ENCODE peak calls at places on chromosomes 12 and 14, in eight cellular contexts. W is CD8-positive, alpha-beta T cell; U is heart right ventricle; I is gastrocnemius medialis; E is CD8-positive, alpha-beta memory T cell; M is cardiac muscle cell; C is Karpas-422; J is endodermal cell. V is an unnamed sample. For H3K36me3, the result is how much of the 10 kb centered on the place peaks cover.

GRCh38 chr12:4881665-4882064 is 28.0 kb upstream of the KCNA1 start:
- DNase-seq in W (no peak), U (no peak), I (no peak), E (no peak), M (no peak), C (no peak), J (no peak), V (no peak)

GRCh38 chr12:57005980-57006808 is at the start of gene ZBTB39:
- DNase-seq in W (peak), U (peak), I (no peak), E (peak), M (peak), C (peak), J (peak), V (peak)

GRCh38 chr14:23147676-23148075 is 28.6 kb upstream of the CEBPE start:
- DNase-seq in W (no peak), U (no peak), I (peak), E (no peak), M (no peak), C (no peak), J (no peak), V (no peak)

GRCh38 chr12:34599530-34600513 is 577.5 kb downstream of the ALG10 start:
- DNase-seq in W (no peak), U (peak), I (no peak), E (no peak), M (no peak), C (no peak), J (peak), V (no peak)

GRCh38 chr12:3255071-3255470 is 177.9 kb downstream of the TSPAN9 start:
- DNase-seq in W (no peak), U (peak), I (peak), E (no peak), M (no peak), C (no peak), J (no peak), V (no peak)

GRCh38 chr14:68384335-68384734 is 408.5 kb downstream of the ZFP36L1 start:
- DNase-seq in W (no peak), U (peak), I (peak), E (no peak), M (no peak), C (no peak), J (no peak), V (no peak)

GRCh38 chr12:128951448-128951847 is 98.2 kb downstream of the GLT1D1 start:
- DNase-seq in W (no peak), U (no peak), I (no peak), E (no peak), M (no peak), C (peak), J (peak), V (no peak)

GRCh38 chr12:108237272-108237671 is 101.8 kb downstream of the CMKLR1 start:
- DNase-seq in W (no peak), U (no peak), I (no peak), E (no peak), M (no peak), C (peak), J (peak), V (peak)

GRCh38 chr14:72943876-72944430 is 17.7 kb downstream of the DCAF4 start:
- DNase-seq in W (no peak), U (no peak), I (no peak), E (no peak), M (no peak), C (peak), J (no peak), V (no peak)

GRCh38 chr14:104604461-104605449 is at the start of gene TMEM179:
- DNase-seq in W (no peak), U (no peak), I (no peak), E (no peak), M (peak), C (no peak), J (peak), V (peak)

GRCh38 chr12:86634706-86635410 is 378.7 kb upstream of the MGAT4C start:
- DNase-seq in W (no peak), U (no peak), I (no peak), E (no peak), M (no peak), C (no peak), J (no peak), V (no peak)

DNA sequence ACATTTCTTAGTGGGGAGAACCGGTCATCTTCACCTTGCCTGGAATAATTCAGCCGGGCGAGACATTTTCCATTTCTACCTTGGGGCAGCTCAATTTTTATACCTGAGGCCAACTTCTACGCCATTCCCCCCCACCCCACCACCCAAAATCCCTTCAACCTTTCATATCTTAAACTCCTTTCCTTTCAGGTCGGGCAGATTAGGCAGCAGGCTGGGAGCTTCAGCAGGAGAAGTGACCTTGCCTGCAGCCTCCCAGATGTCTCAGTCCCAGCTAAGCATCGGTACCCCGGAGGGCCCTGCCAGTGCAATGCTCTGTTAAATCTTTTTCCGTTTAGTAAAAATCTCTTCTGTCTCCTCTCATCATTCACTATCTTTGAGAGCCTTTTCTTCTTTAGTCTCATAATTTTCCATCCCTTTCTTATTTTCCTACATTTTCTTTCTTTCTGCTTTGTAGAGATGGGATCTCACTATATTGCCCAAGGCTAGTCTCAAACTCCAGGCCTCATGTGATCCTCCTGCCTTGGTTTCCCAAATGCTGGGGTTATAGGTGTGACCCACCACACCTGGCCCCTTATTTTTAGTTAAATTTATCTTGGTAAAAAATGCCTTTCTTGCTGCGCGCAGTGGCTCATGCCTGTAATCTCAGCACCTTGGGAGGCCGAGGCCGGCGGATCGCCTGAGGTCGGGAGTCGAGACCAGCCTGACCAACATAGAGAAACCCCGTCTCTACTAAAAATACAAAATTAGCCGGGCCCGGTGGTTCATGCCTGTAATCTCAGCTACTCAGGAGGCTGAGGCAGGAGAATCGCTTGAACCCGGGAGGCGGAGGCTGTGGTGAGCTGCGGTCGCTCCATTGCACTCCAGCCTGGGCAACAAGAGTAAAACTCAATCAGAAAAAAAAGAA is 1.2 kb downstream of the SLC2A3 start:
- DNase-seq in W (no peak), U (no peak), I (no peak), E (no peak), M (no peak), C (no peak), J (no peak), V (no peak)
- H3K36me3 ChIP-seq in W (under half), U (under half), I (under half), E (under half), M (under half), C (under half), J (half or more), V (under half)

GRCh38 chr14:97975960-97976359 is 1178.8 kb downstream of the VRK1 start:
- DNase-seq in W (peak), U (no peak), I (no peak), E (no peak), M (no peak), C (no peak), J (no peak), V (no peak)

GRCh38 chr14:97977711-97978261 is 1180.6 kb downstream of the VRK1 start:
- DNase-seq in W (peak), U (peak), I (peak), E (peak), M (no peak), C (no peak), J (peak), V (no peak)

GRCh38 chr14:97978336-97978735 is 1181.2 kb downstream of the VRK1 start:
- DNase-seq in W (peak), U (peak), I (peak), E (peak), M (peak), C (no peak), J (peak), V (peak)

GRCh38 chr14:97976861-97977260 is 1179.7 kb downstream of the VRK1 start:
- DNase-seq in W (peak), U (peak), I (peak), E (peak), M (no peak), C (no peak), J (no peak), V (no peak)
- H3K4me3 ChIP-seq in W (peak), U (peak), I (no peak), E (peak), M (no peak), C (no peak), J (no peak), V (no peak)

GRCh38 chr14:75009176-75009575 is 6.5 kb downstream of the EIF2B2 start:
- DNase-seq in W (no peak), U (no peak), I (no peak), E (no peak), M (no peak), C (no peak), J (no peak), V (no peak)
- H3K36me3 ChIP-seq in W (under half), U (half or more), I (half or more), E (under half), M (half or more), C (half or more), J (half or more), V (under half)

DNA sequence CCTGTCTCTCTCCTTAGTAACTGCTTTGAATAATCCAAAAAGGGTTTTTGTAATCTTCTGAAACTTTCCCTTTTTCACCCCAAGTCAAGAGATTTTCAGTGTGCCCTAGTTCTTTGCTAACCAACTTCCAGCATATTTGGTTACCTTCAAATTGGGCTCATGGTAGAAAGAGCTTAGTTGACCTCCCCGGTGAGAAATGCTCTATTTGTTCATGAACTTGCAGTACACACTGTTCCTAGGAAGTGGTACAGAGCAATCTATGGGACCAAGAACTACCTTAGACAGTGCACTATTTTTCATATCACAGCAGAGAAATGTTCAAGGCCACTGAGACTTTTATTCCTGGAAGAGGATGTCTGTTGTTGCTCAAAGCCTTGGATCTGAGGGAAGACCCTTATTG is 1.7 kb downstream of the USP5 start:
- DNase-seq in W (no peak), U (no peak), I (no peak), E (no peak), M (no peak), C (no peak), J (no peak), V (no peak)
- H3K4me3 ChIP-seq in W (no peak), U (no peak), I (peak), E (peak), M (no peak), C (peak), J (peak), V (peak)

DNA sequence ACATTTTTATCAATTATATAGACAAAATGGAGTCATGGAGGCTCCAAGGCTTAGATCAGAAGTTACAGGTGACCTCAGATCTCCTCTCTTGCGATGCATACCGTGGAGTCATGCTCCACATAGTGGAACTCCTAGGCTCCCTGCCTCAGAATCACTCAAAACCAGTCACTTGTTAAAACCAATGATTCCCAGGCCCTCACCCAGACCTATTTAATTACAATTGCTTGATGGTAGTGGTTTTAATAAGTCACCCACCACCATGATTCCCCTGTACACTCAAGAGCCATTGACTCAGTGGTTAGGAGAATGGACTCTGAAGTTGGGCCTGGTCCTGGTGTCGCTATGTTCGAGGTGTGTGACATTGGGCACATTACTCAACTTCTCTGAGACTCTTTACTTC is 26.9 kb downstream of the IFNG-AS1 start:
- DNase-seq in W (no peak), U (no peak), I (no peak), E (no peak), M (no peak), C (no peak), J (no peak), V (no peak)
- H3K36me3 ChIP-seq in W (under half), U (under half), I (under half), E (under half), M (under half), C (under half), J (under half), V (under half)

DNA sequence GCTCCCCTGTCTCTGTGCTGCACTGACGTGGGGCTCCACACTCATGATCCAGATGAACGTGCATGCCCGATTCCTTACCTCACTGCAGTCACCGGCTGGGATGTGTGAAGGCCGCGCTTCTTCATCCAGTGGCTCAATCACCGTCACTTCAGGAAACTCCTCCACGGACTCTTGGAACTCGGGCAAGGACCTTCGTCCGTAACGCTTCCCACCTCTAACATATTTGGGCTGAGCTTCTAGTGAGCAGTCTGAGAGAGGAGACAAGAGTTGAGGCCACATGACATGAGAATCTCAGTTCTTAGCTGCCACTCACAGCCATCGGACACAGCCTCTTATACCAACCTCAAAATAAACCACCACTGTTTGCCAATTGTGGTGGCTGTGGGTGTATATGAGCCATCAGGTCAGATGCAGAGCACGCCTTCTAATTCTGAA is 38.3 kb downstream of the NIN start:
- DNase-seq in W (no peak), U (no peak), I (peak), E (no peak), M (no peak), C (peak), J (no peak), V (no peak)
- H3K4me3 ChIP-seq in W (no peak), U (peak), I (peak), E (no peak), M (no peak), C (peak), J (no peak), V (no peak)

DNA sequence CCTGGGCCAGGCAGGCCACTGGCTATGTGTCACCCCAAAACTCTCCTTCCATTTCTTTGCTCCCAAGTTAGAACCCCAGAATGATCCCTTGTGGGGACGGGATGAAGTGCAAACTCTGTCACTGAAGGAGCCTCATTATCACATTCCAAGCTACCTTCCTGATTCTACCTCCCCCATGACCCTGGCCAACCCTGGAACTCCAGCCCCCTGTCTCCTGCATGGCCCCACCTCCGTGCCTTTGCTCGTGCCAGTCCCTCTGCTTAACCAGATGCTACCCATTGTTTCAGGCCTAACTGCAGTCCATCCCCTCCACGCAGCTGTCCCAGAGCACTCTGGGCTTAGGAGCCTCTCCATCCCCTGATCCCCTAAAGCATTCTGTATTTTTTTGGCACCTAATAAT is 57.9 kb downstream of the ISCA2 start:
- DNase-seq in W (no peak), U (no peak), I (no peak), E (no peak), M (no peak), C (no peak), J (peak), V (no peak)
- H3K36me3 ChIP-seq in W (under half), U (under half), I (under half), E (under half), M (under half), C (under half), J (under half), V (under half)

GRCh38 chr14:39873793-39874192 is 441.6 kb upstream of the FBXO33 start:
- DNase-seq in W (no peak), U (no peak), I (no peak), E (no peak), M (no peak), C (no peak), J (no peak), V (peak)
- H3K4me3 ChIP-seq in W (no peak), U (no peak), I (no peak), E (no peak), M (no peak), C (no peak), J (peak), V (no peak)